ENCODE peak calls at places on chromosomes 1 and 21, in nine cellular contexts. Q is NCI-H1105; I is stimulated activated CD8-positive, alpha-beta memory T cell treated with anti-CD3 and anti-CD28 coated beads, Interleukin-2, amount 100 ng/mL, for 1 hour; N is MG63; C is BJ; P is NCI-H69; H is H54; S is central memory CD4-positive, alpha-beta T cell; T is ovary. J is an unnamed sample.

GRCh38 chr21:15151385-15152103 is 86.7 kb upstream of the NRIP1 start:
- DNase-seq in N (no peak), S (no peak), Q (no peak), C (no peak), H (no peak), I (no peak), P (no peak), T (no peak), J (no peak)

GRCh38 chr1:70907563-70908310 is 139.9 kb downstream of the PTGER3 start:
- DNase-seq in S (no peak), C (no peak), H (no peak), I (no peak), T (no peak), Q (no peak), P (peak), N (no peak), J (no peak)

GRCh38 chr1:109171646-109172045 is 42.1 kb upstream of the SARS1 start:
- DNase-seq in N (no peak), H (no peak), S (no peak), I (no peak), C (no peak), T (no peak), Q (no peak), P (no peak), J (no peak)

GRCh38 chr1:62144238-62144831 is 50.3 kb upstream of the L1TD1 start:
- DNase-seq in C (no peak), I (no peak), S (no peak), N (peak), H (peak), Q (peak), P (peak), T (peak), J (no peak)

GRCh38 chr1:204102719-204103118 is 29.8 kb downstream of the SOX13 start:
- DNase-seq in P (peak), I (no peak), N (no peak), Q (no peak), H (peak), C (no peak), T (no peak), S (no peak), J (no peak)

GRCh38 chr1:75135829-75136142 is 1.6 kb downstream of the LHX8 start:
- DNase-seq in I (no peak), P (peak), N (no peak), Q (peak), H (no peak), T (no peak), S (no peak), C (no peak), J (no peak)

GRCh38 chr1:226687476-226687875 is 51.6 kb downstream of the ITPKB start:
- DNase-seq in S (peak), C (no peak), Q (no peak), H (no peak), N (no peak), T (no peak), P (peak), I (no peak), J (no peak)

GRCh38 chr1:114043046-114043445 is 63.8 kb downstream of the OLFML3 start:
- DNase-seq in H (no peak), P (no peak), T (no peak), S (no peak), I (no peak), Q (no peak), C (no peak), N (no peak), J (no peak)

GRCh38 chr1:26705788-26706237 is 10.0 kb downstream of the ARID1A start:
- DNase-seq in T (no peak), P (peak), N (peak), I (no peak), H (no peak), Q (no peak), S (no peak), C (peak), J (peak)

GRCh38 chr1:28450561-28450960 is 55.3 kb upstream of the RCC1 start:
- DNase-seq in Q (no peak), P (no peak), T (no peak), C (no peak), S (no peak), N (no peak), I (no peak), H (no peak), J (no peak)

GRCh38 chr1:228515200-228515834 is 28.1 kb downstream of the RNF187 start:
- DNase-seq in N (peak), T (peak), I (no peak), P (peak), Q (no peak), S (peak), C (no peak), H (peak), J (peak)

GRCh38 chr1:8540971-8541370 is 223.1 kb downstream of the SLC45A1 start:
- DNase-seq in C (no peak), P (no peak), H (no peak), N (no peak), Q (no peak), T (no peak), S (no peak), I (no peak), J (no peak)